ENCODE peak calls at places on chromosomes 7 and 10, in six cellular contexts. Z is CD4-positive, alpha-beta T cell; M is bronchial epithelial cell; W is natural killer cell; Q is heart left ventricle; S is astrocyte of the spinal cord. R is an unnamed sample.

GRCh38 chr7:137774793-137775201 is 72.0 kb downstream of the DGKI start:
- DNase-seq in Z (no peak), M (peak), W (no peak), Q (no peak), S (peak), R (no peak)

GRCh38 chr10:1434912-1435692 is 302.2 kb downstream of the ADARB2 start:
- DNase-seq in Z (no peak), M (no peak), W (no peak), Q (no peak), S (no peak), R (no peak)

GRCh38 chr7:139153832-139154231 is 44.3 kb upstream of the ZC3HAV1 start:
- DNase-seq in Z (no peak), M (peak), W (no peak), Q (no peak), S (peak), R (no peak)

GRCh38 chr7:151087247-151088018 is 1.2 kb downstream of the AGAP3 start:
- DNase-seq in Z (peak), M (no peak), W (peak), Q (peak), S (peak), R (peak)

GRCh38 chr10:29480281-29480954 is 154.4 kb downstream of the SVIL start:
- DNase-seq in Z (no peak), M (no peak), W (no peak), Q (no peak), S (no peak), R (no peak)

GRCh38 chr7:27872281-27873005 is 132.5 kb downstream of the TAX1BP1 start:
- DNase-seq in Z (no peak), M (no peak), W (no peak), Q (no peak), S (no peak), R (no peak)

GRCh38 chr10:61283066-61283465 is 170.1 kb downstream of the TMEM26 start:
- DNase-seq in Z (no peak), M (no peak), W (no peak), Q (no peak), S (no peak), R (no peak)

GRCh38 chr7:44727346-44728262 is 21.0 kb upstream of the ZMIZ2 start:
- DNase-seq in Z (no peak), M (peak), W (no peak), Q (no peak), S (peak), R (no peak)

GRCh38 chr10:71774916-71775702 is 1.8 kb upstream of the VSIR start:
- DNase-seq in Z (no peak), M (no peak), W (no peak), Q (peak), S (no peak), R (no peak)

GRCh38 chr10:17109475-17110207 is 20.0 kb downstream of the CUBN start:
- DNase-seq in Z (no peak), M (peak), W (no peak), Q (no peak), S (peak), R (no peak)

GRCh38 chr7:47300472-47301021 is 281.4 kb downstream of the TNS3 start:
- DNase-seq in Z (no peak), M (no peak), W (no peak), Q (no peak), S (no peak), R (no peak)

GRCh38 chr10:37495415-37495814 is 362.0 kb downstream of the ZNF248 start:
- DNase-seq in Z (no peak), M (peak), W (no peak), Q (no peak), S (no peak), R (no peak)

GRCh38 chr7:19617921-19618320 is 90.9 kb downstream of the POLR1F start:
- DNase-seq in Z (no peak), M (no peak), W (no peak), Q (no peak), S (no peak), R (no peak)

GRCh38 chr7:1668932-1669485 is 1.1 kb upstream of the ELFN1 start:
- DNase-seq in Z (no peak), M (peak), W (no peak), Q (no peak), S (no peak), R (peak)

GRCh38 chr10:99234739-99235468 is 748 bp downstream of the HPSE2 start:
- DNase-seq in Z (no peak), M (no peak), W (no peak), Q (no peak), S (peak), R (no peak)

GRCh38 chr7:33831389-33832118 is 73.8 kb upstream of the BMPER start:
- DNase-seq in Z (no peak), M (peak), W (no peak), Q (no peak), S (no peak), R (no peak)

GRCh38 chr7:81457858-81458522 is 311.9 kb downstream of the HGF start:
- DNase-seq in Z (no peak), M (peak), W (no peak), Q (no peak), S (peak), R (no peak)

GRCh38 chr7:132652507-132652906 is 76.2 kb upstream of the PLXNA4 start:
- DNase-seq in Z (no peak), M (no peak), W (no peak), Q (no peak), S (no peak), R (no peak)

GRCh38 chr7:90618880-90619279 is 22.8 kb downstream of the CDK14 start:
- DNase-seq in Z (no peak), M (no peak), W (no peak), Q (no peak), S (no peak), R (no peak)

GRCh38 chr10:90988024-90988423 is 67.1 kb upstream of the ANKRD1 start:
- DNase-seq in Z (no peak), M (no peak), W (no peak), Q (no peak), S (no peak), R (no peak)

GRCh38 chr10:60896033-60896432 is 48.0 kb downstream of the RHOBTB1 start:
- DNase-seq in Z (no peak), M (no peak), W (no peak), Q (no peak), S (peak), R (no peak)

GRCh38 chr7:90222811-90223725 is 11.5 kb downstream of the STEAP2 start:
- DNase-seq in Z (no peak), M (peak), W (no peak), Q (peak), S (no peak), R (no peak)

GRCh38 chr10:98371421-98371820 is 43.6 kb downstream of the PYROXD2 start:
- DNase-seq in Z (no peak), M (no peak), W (no peak), Q (no peak), S (no peak), R (no peak)

GRCh38 chr7:84502222-84502621 is 307.6 kb upstream of the SEMA3A start:
- DNase-seq in Z (no peak), M (no peak), W (no peak), Q (no peak), S (no peak), R (no peak)

GRCh38 chr7:12490941-12491340 is 79.6 kb upstream of the SCIN start:
- DNase-seq in Z (no peak), M (no peak), W (no peak), Q (no peak), S (no peak), R (no peak)

GRCh38 chr7:12491526-12491925 is 79.0 kb upstream of the SCIN start:
- DNase-seq in Z (no peak), M (no peak), W (no peak), Q (no peak), S (no peak), R (no peak)

GRCh38 chr7:12493866-12494265 is 76.7 kb upstream of the SCIN start:
- DNase-seq in Z (no peak), M (peak), W (no peak), Q (no peak), S (peak), R (no peak)

GRCh38 chr7:12493407-12493806 is 77.1 kb upstream of the SCIN start:
- DNase-seq in Z (no peak), M (peak), W (no peak), Q (no peak), S (peak), R (no peak)

DNA sequence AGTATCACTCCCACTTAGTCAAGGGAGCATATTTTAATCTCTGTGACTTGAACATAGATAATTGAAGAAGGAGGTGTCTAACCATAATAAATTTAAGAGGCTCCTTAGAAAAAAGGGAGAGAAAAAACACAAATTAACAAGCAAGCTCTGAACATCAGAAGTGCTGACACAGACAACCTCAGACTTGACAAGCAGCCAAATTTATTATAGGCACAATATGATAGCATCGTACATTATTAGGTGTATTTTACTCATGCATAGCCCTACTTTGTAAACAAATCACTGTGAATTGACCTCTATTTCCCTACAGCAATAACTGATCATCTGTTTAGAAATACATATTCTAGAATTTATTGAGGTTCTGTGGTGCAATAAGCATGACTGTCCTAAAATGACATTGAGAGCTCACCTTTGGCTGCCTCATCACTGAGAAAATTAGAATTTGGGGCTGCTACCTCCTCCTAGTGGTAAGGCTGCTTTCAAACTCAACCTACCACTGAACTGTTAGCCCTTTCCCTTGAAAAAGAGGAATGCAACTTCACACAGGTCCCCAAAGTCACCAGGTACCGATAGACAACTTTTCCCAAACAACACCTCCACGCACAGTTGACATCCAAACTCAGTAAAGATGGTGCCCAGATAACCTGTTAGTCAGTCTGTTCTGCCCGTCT is 76.0 kb upstream of the SCIN start:
- DNase-seq in Z (no peak), M (no peak), W (no peak), Q (no peak), S (no peak), R (no peak)
- TF ChIP-seq CTCF in Z (no peak), M (peak), W (no peak), Q (no peak), S (peak), R (no peak)

GRCh38 chr10:125037145-125037544 is 95.2 kb downstream of the ZRANB1 start:
- DNase-seq in Z (no peak), M (peak), W (no peak), Q (no peak), S (peak), R (no peak)

GRCh38 chr10:125041856-125042506 is 100.1 kb downstream of the ZRANB1 start:
- DNase-seq in Z (no peak), M (no peak), W (no peak), Q (no peak), S (no peak), R (no peak)

GRCh38 chr10:125039354-125039769 is 97.4 kb downstream of the ZRANB1 start:
- DNase-seq in Z (no peak), M (no peak), W (no peak), Q (no peak), S (no peak), R (no peak)

GRCh38 chr10:125035588-125036298 is 93.8 kb downstream of the ZRANB1 start:
- DNase-seq in Z (no peak), M (no peak), W (no peak), Q (no peak), S (no peak), R (no peak)

DNA sequence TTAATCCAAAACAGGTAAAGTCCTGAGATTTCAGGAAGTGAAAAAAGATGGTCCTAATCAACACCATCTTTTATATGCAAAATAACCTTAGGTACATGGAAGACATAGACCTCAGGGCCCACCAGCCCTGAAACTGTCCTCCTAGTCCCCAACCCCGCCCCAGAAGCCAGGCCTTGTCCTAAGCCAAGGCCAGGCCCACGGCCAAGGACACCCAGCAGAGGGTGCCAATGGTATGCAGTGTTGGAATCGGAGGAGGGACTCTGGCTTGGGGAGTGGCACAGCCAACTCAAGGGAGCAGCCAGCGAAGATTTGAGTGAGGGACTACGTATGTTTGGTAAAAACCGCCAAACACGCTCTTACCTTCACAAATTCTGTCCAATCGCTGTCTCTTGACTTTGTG is 96.7 kb downstream of the ZRANB1 start:
- DNase-seq in Z (no peak), M (peak), W (no peak), Q (no peak), S (no peak), R (no peak)
- TF ChIP-seq CTCF in Z (no peak), M (peak), W (no peak), Q (peak), S (peak), R (no peak)

GRCh38 chr10:106557053-106557452 is 607.5 kb downstream of the SORCS1 start:
- DNase-seq in Z (no peak), M (peak), W (no peak), Q (no peak), S (peak), R (no peak)

GRCh38 chr10:106559442-106559841 is 605.1 kb downstream of the SORCS1 start:
- DNase-seq in Z (no peak), M (no peak), W (no peak), Q (no peak), S (peak), R (no peak)

GRCh38 chr10:106551501-106551900 is 613.0 kb downstream of the SORCS1 start:
- DNase-seq in Z (no peak), M (no peak), W (no peak), Q (no peak), S (no peak), R (no peak)

GRCh38 chr10:106557951-106558733 is 606.4 kb downstream of the SORCS1 start:
- DNase-seq in Z (no peak), M (peak), W (no peak), Q (no peak), S (peak), R (no peak)

DNA sequence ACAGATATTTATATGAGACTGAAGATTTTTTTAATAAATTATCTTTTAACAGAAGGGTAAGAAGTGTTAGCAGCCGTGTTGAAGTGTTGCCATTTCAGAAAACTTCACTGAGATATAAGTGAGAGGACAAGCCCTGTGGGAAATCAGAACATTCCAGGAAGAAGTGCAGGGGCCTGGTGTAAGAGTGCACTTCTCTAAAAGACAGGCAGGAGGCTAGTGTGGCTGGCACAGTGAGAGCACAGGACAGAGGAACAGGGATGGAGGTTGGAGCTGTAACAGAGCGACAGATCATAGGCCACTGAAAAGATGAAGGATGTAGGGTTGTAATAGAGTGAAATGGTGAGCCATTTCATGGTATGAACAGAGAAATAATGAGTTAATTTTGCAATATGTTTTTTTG is 608.9 kb downstream of the SORCS1 start:
- DNase-seq in Z (no peak), M (no peak), W (no peak), Q (no peak), S (no peak), R (no peak)
- TF ChIP-seq CTCF in Z (no peak), M (peak), W (no peak), Q (no peak), S (peak), R (no peak)

DNA sequence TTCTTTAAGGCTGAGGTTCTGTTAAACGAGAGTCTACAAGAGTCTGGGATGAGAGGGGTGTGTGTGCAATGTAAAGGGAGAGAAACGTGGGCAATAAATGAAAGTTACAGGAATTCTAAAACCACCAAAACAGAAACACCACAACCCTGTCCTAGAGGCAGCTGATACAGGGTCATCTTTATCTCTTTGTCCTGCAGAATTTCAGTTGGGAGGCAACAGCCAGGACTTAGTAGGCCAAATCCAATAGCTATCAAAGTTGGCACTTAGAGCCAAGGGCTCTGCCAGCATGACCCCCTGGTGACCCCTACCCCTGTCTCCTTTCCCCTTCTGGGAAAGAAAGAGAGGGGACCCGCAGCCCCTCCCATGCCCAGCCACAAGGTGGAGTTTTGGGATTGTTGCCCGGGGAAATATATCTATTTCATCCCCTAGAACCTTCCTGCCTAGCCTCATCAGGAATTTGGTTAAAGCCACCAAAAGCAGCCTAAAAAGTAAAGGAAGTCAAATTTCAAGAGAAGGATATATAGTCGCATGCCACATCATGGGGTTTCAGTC is 85.2 kb downstream of the OSBPL3 start:
- DNase-seq in Z (no peak), M (no peak), W (no peak), Q (no peak), S (no peak), R (no peak)
- TF ChIP-seq CTCF in Z (peak), M (peak), W (no peak), Q (peak), S (peak), R (no peak)

GRCh38 chr10:79068203-79068561 is 584 bp upstream of the ZMIZ1 start:
- DNase-seq in Z (peak), M (no peak), W (no peak), Q (no peak), S (no peak), R (peak)

GRCh38 chr10:79067241-79068202 is 1.2 kb upstream of the ZMIZ1 start:
- DNase-seq in Z (peak), M (peak), W (peak), Q (peak), S (peak), R (peak)

GRCh38 chr10:79069325-79070090 is 742 bp downstream of the ZMIZ1 start:
- DNase-seq in Z (peak), M (no peak), W (peak), Q (peak), S (peak), R (peak)

GRCh38 chr10:79070091-79070610 is 1.4 kb downstream of the ZMIZ1 start:
- DNase-seq in Z (no peak), M (no peak), W (no peak), Q (peak), S (no peak), R (no peak)

DNA sequence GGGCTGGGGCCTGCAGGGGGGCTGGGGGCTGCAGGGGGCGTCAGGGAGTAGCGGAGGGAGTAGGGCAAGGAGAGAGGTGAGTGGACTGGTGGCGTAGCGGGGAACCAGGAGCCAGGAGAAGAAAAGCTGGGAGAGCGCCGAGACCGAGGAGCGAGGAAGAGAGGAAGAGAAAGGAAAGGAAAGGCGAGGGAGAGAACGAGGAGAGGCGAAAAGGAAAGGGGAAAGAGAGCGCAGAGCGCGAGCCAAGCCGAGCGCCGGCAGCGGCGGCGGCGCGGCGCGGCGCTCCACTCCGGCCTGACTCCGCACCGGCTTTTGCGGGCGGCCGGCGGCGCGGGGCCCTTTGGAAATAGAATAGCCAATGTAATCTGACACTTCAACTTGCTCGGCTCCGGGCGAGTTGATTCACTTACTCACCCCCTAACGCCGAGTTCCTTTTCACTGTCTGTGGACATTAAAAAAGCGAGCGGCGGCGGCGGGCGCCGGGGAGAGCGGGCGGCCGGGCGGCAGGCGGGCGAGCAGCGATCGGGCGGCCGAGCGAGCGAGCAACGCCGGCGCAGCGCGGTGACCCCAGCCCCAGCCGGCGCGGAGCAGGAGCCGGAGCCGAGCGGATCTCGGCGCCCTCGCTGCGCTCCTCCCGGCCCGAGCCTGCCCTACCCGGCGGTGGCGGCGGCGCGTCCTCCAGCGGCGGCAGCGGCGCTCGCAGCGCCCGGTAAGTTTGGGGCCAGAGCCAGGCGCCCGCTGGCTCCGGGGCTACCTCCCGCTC is at the start of gene ZMIZ1:
- DNase-seq in Z (peak), M (peak), W (peak), Q (peak), S (peak), R (peak)
- TF ChIP-seq CTCF in Z (no peak), M (no peak), W (no peak), Q (no peak), S (peak), R (no peak)

DNA sequence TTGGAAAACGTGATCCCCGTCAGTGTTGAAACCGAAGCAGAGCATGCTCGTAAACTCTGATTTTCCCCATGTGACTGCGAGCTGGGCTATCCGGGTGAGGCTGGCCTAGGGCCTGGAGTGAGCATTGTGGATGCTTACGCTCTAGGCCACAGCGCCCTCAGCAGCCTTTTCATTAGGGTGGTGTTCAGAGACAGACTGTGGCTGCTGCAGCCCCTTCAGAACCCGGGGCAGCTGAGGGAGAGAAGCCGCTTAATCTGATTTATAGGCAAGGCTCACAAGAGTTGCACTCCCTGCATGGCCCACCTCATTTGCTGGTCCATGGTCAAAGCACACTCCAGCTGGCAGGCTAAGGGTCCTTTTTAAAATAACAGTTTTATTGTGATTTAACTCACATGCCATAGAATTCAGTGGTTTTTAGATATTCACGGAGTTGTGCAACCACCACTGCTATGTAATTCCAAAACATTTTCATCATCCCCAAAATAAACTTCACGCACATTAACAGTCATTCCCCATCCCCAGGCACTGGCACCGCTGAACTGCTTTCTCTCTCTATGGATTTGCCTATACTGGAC is 72.5 kb downstream of the SYPL1 start:
- DNase-seq in Z (no peak), M (no peak), W (no peak), Q (no peak), S (peak), R (no peak)
- TF ChIP-seq CTCF in Z (no peak), M (no peak), W (no peak), Q (no peak), S (peak), R (no peak)

R was measured in activated B cell treated with CpG ODN at 0.5 μM for 24 hours.